ENCODE peak calls at places on chromosomes 2 and 18, in six cellular contexts. Y, T, W, C, Z and V are unnamed samples.

GRCh38 chr2:13745324-13745723 is 887.2 kb upstream of the LRATD1 start:
- DNase-seq in Y (no peak), T (no peak), W (peak), C (no peak), Z (no peak), V (no peak)

GRCh38 chr2:130332271-130333073 is 10.2 kb upstream of the IMP4 start:
- DNase-seq in Y (peak), T (no peak), W (peak), C (peak), Z (no peak), V (peak)

GRCh38 chr2:66445076-66445724 is 10.3 kb downstream of the MEIS1 start:
- DNase-seq in Y (peak), T (no peak), W (peak), C (no peak), Z (no peak), V (peak)

GRCh38 chr18:43279015-43279758 is 1.9 kb upstream of the SYT4 start:
- DNase-seq in Y (peak), T (no peak), W (peak), C (no peak), Z (no peak), V (no peak)

GRCh38 chr2:29281585-29281984 is 166.4 kb downstream of the CLIP4 start:
- DNase-seq in Y (peak), T (peak), W (peak), C (no peak), Z (no peak), V (peak)

GRCh38 chr2:150531626-150532419 is 44.4 kb upstream of the RND3 start:
- DNase-seq in Y (peak), T (no peak), W (peak), C (no peak), Z (no peak), V (peak)

GRCh38 chr2:11203480-11203879 is 48.2 kb downstream of the SLC66A3 start:
- DNase-seq in Y (peak), T (no peak), W (peak), C (peak), Z (no peak), V (peak)

GRCh38 chr2:229445501-229446294 is 174.6 kb upstream of the PID1 start:
- DNase-seq in Y (peak), T (peak), W (peak), C (no peak), Z (no peak), V (peak)

GRCh38 chr2:120683701-120684100 is 52.0 kb upstream of the GLI2 start:
- DNase-seq in Y (no peak), T (no peak), W (no peak), C (no peak), Z (no peak), V (no peak)

GRCh38 chr18:10949655-10950054 is 199.7 kb downstream of the PIEZO2 start:
- DNase-seq in Y (no peak), T (no peak), W (no peak), C (no peak), Z (no peak), V (no peak)

GRCh38 chr2:112032615-112033457 is 22.2 kb upstream of the TMEM87B start:
- DNase-seq in Y (peak), T (no peak), W (peak), C (peak), Z (no peak), V (peak)

DNA sequence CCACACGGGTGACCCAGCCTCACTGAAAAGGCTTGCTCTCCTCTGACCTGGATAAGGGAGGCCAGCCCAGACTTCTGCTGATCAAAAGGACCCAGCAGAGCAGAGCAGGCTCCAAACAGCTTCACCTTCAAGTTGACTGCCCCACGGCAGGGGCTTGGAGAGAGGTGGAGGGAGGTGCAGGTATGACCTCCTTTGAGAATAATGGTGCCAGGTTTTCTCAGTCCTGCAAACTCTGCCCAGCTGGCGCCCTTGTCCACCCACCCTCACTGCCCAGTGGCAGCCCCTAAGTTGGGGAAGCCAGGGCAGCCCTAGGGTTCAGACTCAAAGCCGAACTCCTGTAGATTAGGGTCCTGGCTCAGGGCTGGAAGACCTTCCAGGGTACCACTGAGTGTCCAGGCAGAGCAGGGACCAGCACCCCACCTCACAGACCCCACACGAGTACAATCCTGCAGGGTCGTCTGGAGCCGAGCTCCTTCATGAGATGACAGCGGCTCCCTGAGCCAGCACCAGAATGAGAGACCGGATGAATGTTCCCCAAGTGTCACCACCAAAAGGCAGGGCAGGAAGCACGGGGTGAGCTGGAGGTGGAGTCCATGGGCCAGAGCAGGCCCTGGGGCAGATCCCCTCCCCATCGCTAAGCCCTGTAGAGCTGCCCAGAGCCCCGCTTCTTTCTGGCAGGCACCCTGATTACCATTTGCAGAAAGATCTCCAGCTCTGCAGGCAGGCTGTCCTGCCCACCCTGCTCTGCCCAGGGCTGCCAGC is 3.6 kb upstream of the GPC1 start:
- DNase-seq in Y (no peak), T (peak), W (no peak), C (no peak), Z (no peak), V (no peak)
- TF ChIP-seq CTCF in Y (no peak), T (no peak), W (no peak), C (no peak), Z (no peak), V (no peak)

GRCh38 chr2:235569837-235570236 is 76.0 kb downstream of the AGAP1 start:
- DNase-seq in Y (peak), T (no peak), W (no peak), C (no peak), Z (no peak), V (no peak)
- H3K4me3 ChIP-seq in Y (no peak), T (no peak), W (no peak), C (no peak), Z (no peak), V (no peak)

DNA sequence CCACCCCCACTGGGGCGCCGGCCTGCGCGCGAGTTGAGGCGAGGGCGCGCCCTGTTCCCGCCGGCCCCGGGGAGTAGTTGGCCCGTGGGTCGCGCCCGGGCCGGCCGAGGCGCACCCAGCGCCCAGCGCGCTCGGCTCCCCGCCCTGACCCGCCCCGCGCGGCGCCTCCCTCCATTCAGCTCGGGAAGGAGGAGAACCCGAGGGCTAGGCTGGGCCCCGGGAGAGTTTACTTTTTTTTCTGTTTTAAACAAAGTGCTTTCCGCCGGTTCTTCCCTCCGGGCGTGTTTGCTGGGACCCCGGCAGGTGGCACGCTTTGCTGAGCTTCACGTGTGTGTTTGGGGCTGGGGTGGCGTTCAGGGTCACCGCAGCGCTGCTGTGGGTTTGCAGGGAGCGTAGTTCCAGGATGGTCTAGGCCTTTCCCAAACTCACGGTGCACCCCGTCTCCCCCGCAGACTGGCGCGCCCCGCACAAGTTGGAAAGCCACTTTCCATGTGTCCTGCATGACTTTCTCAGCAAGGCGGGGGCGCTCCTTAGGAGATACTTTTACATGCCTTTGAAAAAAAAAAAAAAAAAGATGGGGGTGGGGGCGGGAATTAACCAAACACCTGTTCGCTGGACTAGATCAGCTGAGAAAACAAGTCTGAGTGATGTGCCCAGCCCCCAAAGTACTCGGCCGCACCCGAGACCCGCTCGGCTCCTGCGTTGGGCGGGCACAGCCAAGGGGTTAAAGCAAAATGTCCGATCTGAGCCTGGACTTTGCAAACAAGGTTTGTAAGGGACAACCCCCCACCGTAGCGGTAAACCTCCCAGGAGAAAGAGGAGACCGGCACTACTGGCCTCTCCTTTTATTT is 829 bp downstream of the ITGA6 start:
- DNase-seq in Y (no peak), T (no peak), W (no peak), C (no peak), Z (no peak), V (no peak)
- TF ChIP-seq CTCF in Y (no peak), T (no peak), W (no peak), C (no peak), Z (no peak), V (peak)

DNA sequence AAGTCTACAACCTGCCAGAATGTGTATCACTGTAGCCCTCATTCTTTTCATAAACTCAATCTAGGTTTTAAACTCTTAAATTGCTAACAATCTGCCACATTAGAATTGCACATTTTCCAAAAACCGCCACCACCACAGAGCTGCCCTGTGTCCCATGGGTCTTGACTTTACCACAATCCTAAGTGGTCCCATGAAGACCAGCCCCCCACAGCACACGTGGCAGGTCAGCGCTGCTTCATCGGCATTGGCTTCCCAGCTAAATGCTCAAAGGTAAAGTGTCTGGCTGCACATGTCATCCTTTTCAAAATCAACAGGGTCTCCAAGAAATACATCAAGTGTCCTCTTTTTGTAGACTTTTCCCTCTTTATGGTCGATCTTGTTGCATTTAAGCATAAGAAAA is 2.4 kb downstream of the TBC1D8 start:
- DNase-seq in Y (no peak), T (no peak), W (no peak), C (no peak), Z (no peak), V (no peak)
- H3K4me3 ChIP-seq in Y (no peak), T (no peak), W (peak), C (no peak), Z (no peak), V (no peak)

GRCh38 chr2:216663106-216663505 is 29.9 kb downstream of the IGFBP2 start:
- DNase-seq in Y (no peak), T (no peak), W (no peak), C (no peak), Z (no peak), V (no peak)

GRCh38 chr2:216665240-216665639 is 30.1 kb downstream of the IGFBP5 start:
- DNase-seq in Y (peak), T (no peak), W (peak), C (no peak), Z (no peak), V (peak)

GRCh38 chr2:216663846-216664245 is 30.6 kb downstream of the IGFBP2 start:
- DNase-seq in Y (no peak), T (no peak), W (no peak), C (no peak), Z (no peak), V (no peak)

GRCh38 chr2:216665717-216666116 is 29.6 kb downstream of the IGFBP5 start:
- DNase-seq in Y (peak), T (no peak), W (peak), C (no peak), Z (no peak), V (peak)

GRCh38 chr2:216664593-216665034 is 30.7 kb downstream of the IGFBP5 start:
- DNase-seq in Y (peak), T (no peak), W (peak), C (no peak), Z (no peak), V (no peak)
- TF ChIP-seq CTCF in Y (peak), T (no peak), W (no peak), C (peak), Z (peak), V (peak)

GRCh38 chr18:34158881-34159690 is 65.6 kb downstream of the NOL4 start:
- DNase-seq in Y (peak), T (peak), W (peak), C (no peak), Z (no peak), V (no peak)
- H3K4me3 ChIP-seq in Y (peak), T (peak), W (no peak), C (no peak), Z (peak), V (peak)

DNA sequence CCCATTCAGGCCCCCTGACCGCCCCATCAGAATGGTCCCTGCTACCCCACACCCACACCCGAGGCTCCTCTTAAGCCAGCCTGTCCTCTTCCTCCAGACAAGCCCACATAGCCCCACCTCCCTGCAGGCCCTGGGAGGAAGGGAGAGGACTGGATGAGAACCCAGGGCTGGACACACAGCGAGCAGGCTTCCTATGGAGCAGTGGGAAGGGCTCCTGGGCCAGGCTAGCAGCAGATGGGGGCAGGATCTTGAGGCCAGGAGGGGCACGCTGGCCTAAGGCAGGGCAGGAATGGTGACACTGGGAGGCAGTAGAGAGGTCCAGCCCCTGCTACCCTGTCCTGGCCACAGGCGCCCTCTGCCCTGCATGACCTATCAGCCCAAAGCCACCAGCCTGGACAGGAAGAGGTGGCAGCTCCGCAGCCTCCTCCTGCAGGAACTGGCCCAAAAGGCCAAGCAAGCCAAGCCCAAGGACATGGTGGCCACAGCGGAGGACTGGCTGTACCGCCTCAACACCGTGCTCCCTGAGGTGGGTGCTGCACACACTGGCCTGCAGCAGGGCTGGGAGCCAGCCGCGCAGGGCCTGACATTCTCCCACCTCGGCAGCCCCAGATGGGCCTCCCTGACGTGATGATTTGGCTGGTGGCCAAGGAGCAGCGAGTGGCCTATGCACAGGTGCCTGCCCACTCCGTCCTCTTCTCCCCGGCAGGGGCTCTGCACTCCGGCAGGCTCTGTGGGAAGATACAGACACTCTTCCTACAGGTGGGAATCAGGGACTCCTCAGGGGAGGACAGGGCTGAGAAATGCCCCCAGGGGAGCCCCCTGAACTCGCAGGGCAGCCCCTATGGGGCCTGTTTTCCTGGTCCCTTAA is 43.3 kb downstream of the FER1L5 start:
- DNase-seq in Y (peak), T (peak), W (no peak), C (no peak), Z (no peak), V (peak)
- TF ChIP-seq CTCF in Y (peak), T (no peak), W (no peak), C (no peak), Z (no peak), V (no peak)

GRCh38 chr2:46329340-46329739 is 32.1 kb downstream of the EPAS1 start:
- DNase-seq in Y (no peak), T (peak), W (no peak), C (no peak), Z (no peak), V (no peak)
- H3K4me3 ChIP-seq in Y (no peak), T (no peak), W (no peak), C (no peak), Z (no peak), V (no peak)